ENCODE peak calls at places on chromosomes 12 and 14, in six cellular contexts. J is CD4-positive, alpha-beta T cell; S is substantia nigra; Z is AG10803; U is retina; O is NCI-H1694 treated with DMSO at 0.1 percent for 48 hours. K is an unnamed sample.

GRCh38 chr12:11891350-11892064 is 179.2 kb upstream of the BCL2L14 start:
- DNase-seq in U (no peak), Z (no peak), O (no peak), S (no peak), J (no peak), K (no peak)

GRCh38 chr12:84272324-84272723 is 640.3 kb downstream of the SLC6A15 start:
- DNase-seq in Z (no peak), J (no peak), U (no peak), O (no peak), S (no peak), K (no peak)

GRCh38 chr14:79514700-79515099 is 696.6 kb downstream of the DIO2 start:
- DNase-seq in S (no peak), O (no peak), Z (peak), U (no peak), J (no peak), K (no peak)

GRCh38 chr12:132380646-132381045 is 51.3 kb upstream of the GALNT9 start:
- DNase-seq in O (no peak), S (no peak), J (no peak), U (no peak), Z (no peak), K (no peak)

GRCh38 chr12:29516431-29516875 is 19.0 kb upstream of the OVCH1 start:
- DNase-seq in S (no peak), J (no peak), O (no peak), U (no peak), Z (peak), K (no peak)

GRCh38 chr12:59179231-59179630 is 258.9 kb upstream of the LRIG3 start:
- DNase-seq in O (no peak), J (no peak), S (no peak), U (no peak), Z (no peak), K (no peak)

GRCh38 chr12:100720016-100720654 is 74.4 kb upstream of the ANO4 start:
- DNase-seq in U (no peak), Z (peak), O (no peak), S (no peak), J (no peak), K (no peak)

GRCh38 chr12:93442411-93443340 is 929 bp upstream of the UBE2N start:
- DNase-seq in O (no peak), S (no peak), J (no peak), U (no peak), Z (no peak), K (no peak)

GRCh38 chr12:131056626-131057025 is 102.9 kb downstream of the ADGRD1 start:
- DNase-seq in Z (no peak), U (no peak), O (no peak), J (no peak), S (no peak), K (no peak)

GRCh38 chr14:96204151-96205058 is at the start of gene BDKRB2:
- DNase-seq in Z (peak), J (no peak), U (peak), S (no peak), O (peak), K (peak)